ENCODE peak calls at places on chromosomes 5 and 9, in six cellular contexts. Z is SK-MEL-5; C is stimulated activated CD4-positive, alpha-beta T cell treated with anti-CD3 and anti-CD28 coated beads, Interleukin-4, amount 100 ng/mL, for 24 hours; M is endothelial cell; R is Kasumi-1; Q is NCI-H510A treated with DMSO at 0.1 percent for 48 hours. F is an unnamed sample.

GRCh38 chr9:91424403-91425176 is 958 bp upstream of the NFIL3 start:
- DNase-seq in Q (peak; percentile 51), M (peak; percentile 48), Z (peak; percentile 57), R (no peak), C (peak; percentile 61), F (peak; percentile 63)

GRCh38 chr5:175513726-175514125 is 35.4 kb downstream of the SFXN1 start:
- DNase-seq in Q (no peak), M (no peak), Z (no peak), C (no peak), R (no peak), F (no peak)

GRCh38 chr5:14745753-14746152 is 81.2 kb downstream of the OTULIN start:
- DNase-seq in Q (no peak), M (no peak), Z (no peak), C (no peak), R (no peak), F (no peak)

GRCh38 chr5:146344155-146345118 is 5.8 kb downstream of the POU4F3 start:
- DNase-seq in M (peak; percentile 64), Z (no peak), R (no peak), C (no peak), Q (no peak), F (no peak)

GRCh38 chr5:34496258-34496657 is 159.9 kb upstream of the RAI14 start:
- DNase-seq in C (no peak), R (no peak), Z (no peak), M (no peak), Q (no peak), F (no peak)

GRCh38 chr9:94920439-94920951 is 194.0 kb downstream of the AOPEP start:
- DNase-seq in Q (no peak), C (no peak), Z (no peak), R (no peak), M (no peak), F (no peak)

GRCh38 chr9:6711403-6711802 is 46.4 kb upstream of the KDM4C start:
- DNase-seq in R (no peak), C (no peak), M (no peak), Q (no peak), Z (no peak), F (no peak)

GRCh38 chr9:35871514-35871913 is 1.3 kb upstream of the OR13J1 start:
- DNase-seq in M (no peak), R (no peak), C (no peak), Q (no peak), Z (no peak), F (no peak)

GRCh38 chr5:140678993-140679392 is 5.6 kb upstream of the DND1 start:
- DNase-seq in M (no peak), R (no peak), Q (no peak), C (no peak), Z (no peak), F (no peak)

GRCh38 chr5:35618297-35618636 is 604 bp downstream of the SPEF2 start:
- DNase-seq in R (peak; percentile 4), Q (no peak), Z (no peak), C (no peak), M (no peak), F (no peak)

GRCh38 chr9:135992486-135993408 is 31.6 kb upstream of the UBAC1 start:
- DNase-seq in Q (peak; percentile 78), Z (peak; percentile 13), M (peak; percentile 76), R (peak; percentile 17), C (peak; percentile 39), F (peak; percentile 82)

GRCh38 chr5:28766565-28767158 is 1728.3 kb upstream of the CDH9 start:
- DNase-seq in C (no peak), M (peak; percentile 25), Q (peak; percentile 76), R (peak; percentile 67), Z (peak; percentile 64), F (peak; percentile 78)

GRCh38 chr9:128408963-128409431 is 11.7 kb upstream of the CERCAM start:
- DNase-seq in Z (no peak), R (no peak), C (no peak), Q (no peak), M (no peak), F (no peak)

GRCh38 chr5:55836191-55836590 is 15.0 kb upstream of the IL31RA start:
- DNase-seq in C (no peak), Z (no peak), R (no peak), Q (no peak), M (no peak), F (no peak)

GRCh38 chr5:8676731-8677130 is 807.8 kb downstream of the MTRR start:
- DNase-seq in R (no peak), Q (no peak), M (no peak), Z (no peak), C (no peak), F (no peak)

GRCh38 chr9:117284414-117284813 is 130.4 kb downstream of the ASTN2 start:
- DNase-seq in R (no peak), M (no peak), Q (no peak), Z (no peak), C (no peak), F (no peak)

GRCh38 chr5:172620506-172620905 is 20.6 kb upstream of the NEURL1B start:
- DNase-seq in Z (no peak), M (no peak), Q (no peak), C (no peak), R (no peak), F (no peak)

GRCh38 chr5:157778121-157778805 is 34.8 kb downstream of the LSM11 start:
- DNase-seq in C (no peak), Z (peak; percentile 54), R (no peak), M (no peak), Q (peak; percentile 56), F (peak; percentile 60)

GRCh38 chr9:121373401-121373769 is 3.3 kb upstream of the STOM start:
- DNase-seq in M (no peak), Z (no peak), R (no peak), Q (no peak), C (no peak), F (no peak)

GRCh38 chr9:109311281-109311680 is 9.6 kb downstream of the EPB41L4B start:
- DNase-seq in Q (no peak), Z (no peak), C (no peak), R (no peak), M (no peak), F (no peak)

GRCh38 chr5:113020461-113021273 is 44.1 kb downstream of the DCP2 start:
- DNase-seq in Z (no peak), C (peak; percentile 7), Q (no peak), R (no peak), M (no peak), F (no peak)

GRCh38 chr9:115194216-115194615 is 76.3 kb upstream of the TNC start:
- DNase-seq in Q (no peak), Z (no peak), M (no peak), R (no peak), C (no peak), F (no peak)

GRCh38 chr9:133959966-133960567 is 32.1 kb downstream of the VAV2 start:
- DNase-seq in M (no peak), Q (no peak), Z (no peak), C (no peak), R (no peak), F (no peak)

GRCh38 chr5:74497706-74498105 is 142.8 kb downstream of the ENC1 start:
- DNase-seq in C (no peak), R (no peak), Z (no peak), Q (no peak), M (no peak), F (no peak)

GRCh38 chr9:136902259-136902821 is 16.0 kb downstream of the TRAF2 start:
- DNase-seq in R (no peak), C (peak; percentile 92), Q (no peak), Z (no peak), M (no peak), F (peak; percentile 59)

GRCh38 chr9:124841422-124841821 is 11.8 kb upstream of the WDR38 start:
- DNase-seq in Q (no peak), Z (no peak), C (no peak), M (no peak), R (no peak), F (no peak)

GRCh38 chr5:68593211-68593701 is 377.7 kb downstream of the PIK3R1 start:
- DNase-seq in Z (no peak), M (no peak), R (no peak), C (no peak), Q (no peak), F (no peak)

GRCh38 chr9:99859395-99859980 is 37.8 kb downstream of the NR4A3 start:
- DNase-seq in C (no peak), M (no peak), Z (no peak), Q (no peak), R (no peak), F (no peak)

GRCh38 chr9:125477089-125477544 is 215.5 kb downstream of the GAPVD1 start:
- DNase-seq in C (no peak), Z (no peak), M (no peak), Q (no peak), R (no peak), F (no peak)

GRCh38 chr5:142281012-142281374 is 43.8 kb downstream of the SPRY4 start:
- DNase-seq in Z (no peak), Q (no peak), R (no peak), C (no peak), M (no peak), F (no peak)

GRCh38 chr5:83914662-83915418 is 194.2 kb upstream of the HAPLN1 start:
- DNase-seq in Q (no peak), C (no peak), M (no peak), R (no peak), Z (no peak), F (no peak)

F was measured in SHP77.